ENCODE peak calls at places on chromosomes 13 and 19, in five cellular contexts. V, Z, N, E and H are unnamed samples.

GRCh38 chr13:111202745-111203144 is 87.6 kb downstream of the ARHGEF7 start:
- DNase-seq in V (peak), Z (peak), N (no peak), E (no peak), H (peak)

GRCh38 chr13:28478127-28478526 is 16.8 kb downstream of the FLT1 start:
- DNase-seq in V (no peak), Z (no peak), N (no peak), E (no peak), H (no peak)

GRCh38 chr19:40365613-40366401 is 17.3 kb downstream of the PLD3 start:
- DNase-seq in V (peak), Z (peak), N (no peak), E (no peak), H (peak)

GRCh38 chr19:15421726-15422260 is 3.0 kb upstream of the AKAP8L start:
- DNase-seq in V (no peak), Z (no peak), N (no peak), E (no peak), H (no peak)

GRCh38 chr13:101140087-101140770 is 276.1 kb downstream of the NALCN start:
- DNase-seq in V (no peak), Z (no peak), N (no peak), E (no peak), H (peak)

GRCh38 chr19:29420482-29421185 is 105.2 kb upstream of the VSTM2B start:
- DNase-seq in V (no peak), Z (no peak), N (no peak), E (no peak), H (no peak)

GRCh38 chr19:6711605-6712004 is 8.8 kb downstream of the C3 start:
- DNase-seq in V (no peak), Z (no peak), N (no peak), E (no peak), H (no peak)

GRCh38 chr19:45952341-45952690 is 21.3 kb downstream of the NOVA2 start:
- DNase-seq in V (no peak), Z (no peak), N (no peak), E (no peak), H (no peak)

GRCh38 chr13:78867655-78868054 is 208.7 kb upstream of the OBI1 start:
- DNase-seq in V (no peak), Z (no peak), N (peak), E (no peak), H (no peak)

GRCh38 chr19:14478113-14478545 is 3.0 kb upstream of the PTGER1 start:
- DNase-seq in V (no peak), Z (no peak), N (no peak), E (no peak), H (no peak)

GRCh38 chr13:25179810-25180437 is 7.8 kb upstream of the AMER2 start:
- DNase-seq in V (no peak), Z (no peak), N (no peak), E (no peak), H (no peak)

GRCh38 chr13:40064154-40064713 is 408.8 kb downstream of the COG6 start:
- DNase-seq in V (no peak), Z (no peak), N (peak), E (no peak), H (peak)

GRCh38 chr13:112626761-112627160 is 38.8 kb upstream of the TUBGCP3 start:
- DNase-seq in V (no peak), Z (no peak), N (no peak), E (no peak), H (no peak)

GRCh38 chr13:38981096-38981495 is 9.5 kb downstream of the STOML3 start:
- DNase-seq in V (no peak), Z (no peak), N (no peak), E (no peak), H (no peak)

GRCh38 chr19:23777216-23777615 is 18.5 kb upstream of the ZNF681 start:
- DNase-seq in V (no peak), Z (no peak), N (no peak), E (no peak), H (no peak)

GRCh38 chr19:50832666-50833065 is 708 bp downstream of the KLK15 start:
- DNase-seq in V (no peak), Z (no peak), N (no peak), E (no peak), H (no peak)

GRCh38 chr19:11106477-11106876 is 17.2 kb downstream of the LDLR start:
- DNase-seq in V (no peak), Z (no peak), N (no peak), E (no peak), H (no peak)

GRCh38 chr13:77745784-77746183 is 48.3 kb downstream of the SLAIN1 start:
- DNase-seq in V (no peak), Z (no peak), N (no peak), E (no peak), H (no peak)

GRCh38 chr13:97809576-97809975 is 143.9 kb upstream of the IPO5 start:
- DNase-seq in V (no peak), Z (no peak), N (no peak), E (no peak), H (no peak)

GRCh38 chr13:78169386-78169785 is 250.8 kb upstream of the EDNRB start:
- DNase-seq in V (no peak), Z (no peak), N (no peak), E (no peak), H (no peak)

GRCh38 chr19:1064661-1065605 is 2.0 kb upstream of the ARHGAP45 start:
- DNase-seq in V (peak), Z (no peak), N (no peak), E (no peak), H (peak)

GRCh38 chr13:94182185-94182761 is 297.2 kb downstream of the DCT start:
- DNase-seq in V (no peak), Z (no peak), N (no peak), E (no peak), H (no peak)

GRCh38 chr13:39515231-39515630 is 87.8 kb downstream of the LHFPL6 start:
- DNase-seq in V (no peak), Z (no peak), N (no peak), E (no peak), H (no peak)

GRCh38 chr13:113315992-113316391 is 19.0 kb downstream of the LAMP1 start:
- DNase-seq in V (no peak), Z (no peak), N (no peak), E (no peak), H (no peak)

GRCh38 chr13:111139452-111139851 is 24.3 kb downstream of the ARHGEF7 start:
- DNase-seq in V (no peak), Z (no peak), N (no peak), E (no peak), H (no peak)

GRCh38 chr19:55502197-55502952 is 14.1 kb downstream of the SSC5D start:
- DNase-seq in V (no peak), Z (no peak), N (no peak), E (no peak), H (no peak)

GRCh38 chr13:98509271-98510155 is 67.4 kb downstream of the STK24 start:
- DNase-seq in V (peak), Z (peak), N (peak), E (peak), H (peak)

GRCh38 chr13:113962386-113962785 is 11.5 kb downstream of the C13orf46 start:
- DNase-seq in V (no peak), Z (no peak), N (no peak), E (no peak), H (no peak)

GRCh38 chr19:7888145-7888825 is at the start of gene LRRC8E:
- DNase-seq in V (peak), Z (peak), N (peak), E (no peak), H (peak)

GRCh38 chr13:31200636-31200970 is 828 bp downstream of the B3GLCT start:
- DNase-seq in V (peak), Z (no peak), N (peak), E (no peak), H (peak)

GRCh38 chr19:34173145-34173956 is 1.0 kb downstream of the LSM14A start:
- DNase-seq in V (peak), Z (peak), N (peak), E (no peak), H (peak)
- H3K27ac ChIP-seq in V (peak), Z (peak), N (peak), E (peak), H (peak)

GRCh38 chr13:21670883-21671792 is at the start of gene FGF9:
- DNase-seq in V (peak), Z (peak), N (peak), E (peak), H (peak)
- TF ChIP-seq POLR2A in V (peak), Z (no peak), N (no peak), E (peak), H (no peak)

GRCh38 chr19:57321164-57321563 is 892 bp downstream of the ZNF543 start:
- DNase-seq in V (no peak), Z (no peak), N (no peak), E (no peak), H (no peak)

GRCh38 chr19:57319869-57320179 is 448 bp upstream of the ZNF543 start:
- DNase-seq in V (no peak), Z (no peak), N (no peak), E (no peak), H (no peak)

GRCh38 chr19:57321746-57322145 is 1.5 kb downstream of the ZNF543 start:
- DNase-seq in V (no peak), Z (no peak), N (no peak), E (no peak), H (no peak)

GRCh38 chr19:57317503-57317902 is 2.8 kb upstream of the ZNF543 start:
- DNase-seq in V (no peak), Z (no peak), N (no peak), E (no peak), H (no peak)

DNA sequence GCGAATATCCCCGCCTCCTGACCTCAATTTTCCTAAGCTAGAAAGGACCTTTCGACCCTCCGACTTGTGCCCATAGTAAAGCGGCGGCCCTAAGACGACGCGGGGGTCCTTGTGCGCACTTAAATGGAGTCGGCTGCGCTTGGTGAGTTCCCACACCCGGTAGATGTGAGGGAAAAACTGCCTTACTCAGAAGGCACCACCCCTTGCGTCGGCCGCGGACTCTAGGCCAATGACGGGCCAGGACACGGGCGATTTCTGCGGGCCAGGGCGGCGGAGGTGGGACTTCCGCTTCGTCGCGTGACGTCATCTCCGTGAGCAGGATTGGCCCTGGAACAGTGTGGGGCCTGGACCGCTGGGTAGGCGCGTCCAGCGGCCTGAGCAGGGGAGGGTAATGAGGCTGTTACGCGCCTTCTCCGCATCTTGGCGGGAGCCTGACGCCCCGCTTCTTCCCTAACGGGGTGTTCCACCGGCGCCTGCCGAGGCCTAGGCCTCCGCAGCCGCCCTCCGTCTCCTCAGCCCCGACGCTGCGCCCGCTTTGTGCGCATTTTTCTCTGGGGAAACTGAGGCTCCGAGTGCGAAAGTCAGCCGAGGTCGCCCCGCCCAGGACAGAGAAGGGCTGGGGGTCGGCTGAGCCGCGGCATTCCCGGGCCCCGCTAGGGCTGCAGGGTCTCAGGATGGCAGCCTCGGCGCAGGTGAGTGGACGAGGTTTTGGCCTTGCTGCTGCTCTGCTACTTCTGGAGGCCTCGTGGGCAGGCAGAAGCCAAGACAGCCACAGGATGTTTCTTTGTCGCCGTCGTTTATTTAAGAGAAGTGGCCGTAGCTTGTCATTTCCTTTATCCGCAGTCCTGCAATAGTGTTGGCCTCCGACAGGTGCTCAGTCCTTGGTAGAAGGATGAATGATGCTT is at the start of gene ZNF543:
- DNase-seq in V (peak), Z (peak), N (peak), E (peak), H (peak)
- TF ChIP-seq MYC in V (no peak), Z (no peak), N (peak), E (no peak), H (no peak)

GRCh38 chr19:18190278-18190677 is 2.7 kb upstream of the MPV17L2 start:
- DNase-seq in V (no peak), Z (no peak), N (no peak), E (no peak), H (no peak)
- H3K27ac ChIP-seq in V (no peak), Z (no peak), N (no peak), E (no peak), H (no peak)

DNA sequence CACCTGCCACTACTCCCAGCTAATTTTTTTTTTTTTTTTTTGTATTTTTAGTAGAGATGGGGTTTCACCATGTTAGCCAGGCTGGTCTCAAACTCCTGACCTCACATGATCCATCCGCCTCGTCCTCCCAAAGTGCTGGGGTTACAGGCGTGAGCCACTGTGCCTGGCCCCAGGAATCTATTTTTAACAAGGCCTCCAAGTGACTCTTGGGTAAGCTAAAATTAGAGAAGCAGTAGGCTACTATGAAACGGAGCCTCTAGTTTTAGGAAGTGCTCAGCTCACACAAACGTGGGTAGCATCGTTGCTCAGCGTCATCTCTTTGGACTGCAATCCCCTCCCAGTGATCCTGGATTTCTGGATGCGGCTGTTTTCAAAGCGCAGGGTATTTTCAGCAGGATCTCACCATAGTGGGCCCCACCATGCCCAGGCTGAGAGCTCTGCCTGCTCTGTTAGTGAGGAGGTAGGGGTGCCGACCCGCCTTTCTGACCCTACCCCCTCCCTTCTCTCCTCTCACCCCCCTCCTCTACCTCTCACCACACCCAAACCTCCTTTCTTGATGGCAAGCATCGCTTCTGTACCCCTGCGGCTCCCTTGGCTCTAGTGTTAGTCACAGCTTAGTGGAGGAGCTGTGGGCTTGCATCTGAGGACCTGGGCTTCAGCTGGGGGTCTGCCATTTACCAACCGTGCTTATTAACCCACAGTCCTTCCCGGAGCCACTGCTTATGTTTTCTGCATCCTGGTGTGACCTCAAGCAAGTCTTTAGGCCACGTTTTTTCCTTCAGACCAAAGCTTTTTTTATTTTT is 34.2 kb downstream of the GJA3 start:
- DNase-seq in V (no peak), Z (no peak), N (no peak), E (no peak), H (no peak)
- TF ChIP-seq POLR2A in V (no peak), Z (no peak), N (no peak), E (no peak), H (no peak)

DNA sequence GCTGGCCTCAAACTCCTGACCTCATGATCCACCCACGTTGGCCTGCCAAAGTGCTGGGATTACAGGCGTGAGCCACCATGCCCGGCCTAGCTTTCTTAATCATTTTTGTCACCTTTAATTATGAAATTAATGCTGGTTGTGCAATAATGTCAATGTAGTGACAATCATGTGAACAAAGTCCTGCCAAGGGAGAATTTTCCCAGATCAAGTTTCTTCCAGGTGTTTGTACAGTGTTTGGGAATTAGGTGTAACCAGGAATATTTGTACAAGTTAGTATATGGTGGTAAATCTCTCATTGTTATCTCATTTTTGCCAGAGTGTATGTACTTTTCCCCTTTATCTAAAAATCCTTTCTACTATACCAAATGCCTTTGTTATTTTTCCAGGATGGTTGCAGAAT is 171.1 kb downstream of the UGGT2 start:
- DNase-seq in V (no peak), Z (no peak), N (no peak), E (no peak), H (no peak)
- TF ChIP-seq MYC in V (no peak), Z (no peak), N (no peak), E (no peak), H (no peak)